ENCODE peak calls at places on chromosomes 6 and 20, in four cellular contexts. Y, Q, R and E are unnamed samples.

GRCh38 chr6:40308533-40309306 is 278.4 kb downstream of the LRFN2 start:
- DNase-seq in Y (peak; percentile 11), Q (peak; percentile 56), R (peak; percentile 77), E (peak; percentile 82)

GRCh38 chr6:42088101-42088591 is 37.8 kb downstream of the TAF8 start:
- DNase-seq in Y (no peak), Q (no peak), R (peak; percentile 40), E (no peak)

GRCh38 chr20:52210037-52210990 is 18.7 kb upstream of the ZFP64 start:
- DNase-seq in Y (no peak), Q (no peak), R (peak; percentile 90), E (no peak)

GRCh38 chr20:32285621-32286334 is 8.3 kb downstream of the KIF3B start:
- DNase-seq in Y (peak; percentile 84), Q (no peak), R (peak; percentile 87), E (no peak)

GRCh38 chr6:108941281-108941680 is 93.1 kb downstream of the ARMC2 start:
- DNase-seq in Y (no peak), Q (no peak), R (no peak), E (no peak)

GRCh38 chr20:41034239-41034638 is 5.6 kb downstream of the TOP1 start:
- DNase-seq in Y (no peak), Q (no peak), R (peak; percentile 83), E (no peak)

GRCh38 chr6:39017481-39017880 is 31.1 kb upstream of the GLP1R start:
- DNase-seq in Y (no peak), Q (no peak), R (no peak), E (no peak)

GRCh38 chr6:43915213-43915869 is 145.3 kb downstream of the VEGFA start:
- DNase-seq in Y (no peak), Q (no peak), R (no peak), E (no peak)

GRCh38 chr20:59596690-59597089 is 7.7 kb upstream of the PHACTR3 start:
- DNase-seq in Y (no peak), Q (no peak), R (no peak), E (no peak)

GRCh38 chr20:1897965-1898464 is 2.8 kb downstream of the SIRPA start:
- DNase-seq in Y (peak; percentile 57), Q (no peak), R (no peak), E (no peak)

GRCh38 chr20:33279261-33279910 is 3.6 kb upstream of the BPIFB1 start:
- DNase-seq in Y (no peak), Q (no peak), R (no peak), E (no peak)

GRCh38 chr6:129661478-129662405 is 48.2 kb downstream of the ARHGAP18 start:
- DNase-seq in Y (no peak), Q (peak; percentile 66), R (no peak), E (no peak)

GRCh38 chr6:13395272-13396237 is 67.2 kb upstream of the TBC1D7 start:
- DNase-seq in Y (no peak), Q (peak; percentile 59), R (peak; percentile 98), E (peak; percentile 51)

GRCh38 chr6:142819603-142820335 is 125.2 kb downstream of the HIVEP2 start:
- DNase-seq in Y (peak; percentile 90), Q (no peak), R (no peak), E (no peak)

GRCh38 chr6:15266423-15266996 is 20.6 kb downstream of the JARID2 start:
- DNase-seq in Y (no peak), Q (peak; percentile 82), R (peak; percentile 75), E (no peak)

GRCh38 chr20:36845288-36845969 is 30.5 kb upstream of the TLDC2 start:
- DNase-seq in Y (no peak), Q (no peak), R (no peak), E (no peak)

GRCh38 chr20:36802326-36803223 is 29.0 kb upstream of the DSN1 start:
- DNase-seq in Y (no peak), Q (no peak), R (no peak), E (no peak)

GRCh38 chr6:33428219-33428890 is 8.5 kb downstream of the SYNGAP1 start:
- DNase-seq in Y (no peak), Q (peak; percentile 79), R (peak; percentile 85), E (peak; percentile 57)

GRCh38 chr20:7656662-7657061 is 283.6 kb downstream of the HAO1 start:
- DNase-seq in Y (no peak), Q (no peak), R (no peak), E (no peak)

GRCh38 chr6:137872071-137872470 is 5.0 kb downstream of the TNFAIP3 start:
- DNase-seq in Y (no peak), Q (no peak), R (no peak), E (no peak)

GRCh38 chr20:63978319-63979220 is 872 bp downstream of the SAMD10 start:
- DNase-seq in Y (no peak), Q (peak; percentile 79), R (peak; percentile 86), E (peak; percentile 48)

GRCh38 chr6:63427951-63428350 is 108.2 kb upstream of the LGSN start:
- DNase-seq in Y (no peak), Q (no peak), R (no peak), E (no peak)

GRCh38 chr6:24546432-24546831 is 51.7 kb downstream of the ALDH5A1 start:
- DNase-seq in Y (no peak), Q (no peak), R (no peak), E (no peak)

GRCh38 chr20:16280219-16280618 is 293.0 kb downstream of the KIF16B start:
- DNase-seq in Y (no peak), Q (no peak), R (no peak), E (no peak)

GRCh38 chr20:36585410-36586125 is 12.2 kb downstream of the TGIF2 start:
- DNase-seq in Y (no peak), Q (no peak), R (no peak), E (no peak)

DNA sequence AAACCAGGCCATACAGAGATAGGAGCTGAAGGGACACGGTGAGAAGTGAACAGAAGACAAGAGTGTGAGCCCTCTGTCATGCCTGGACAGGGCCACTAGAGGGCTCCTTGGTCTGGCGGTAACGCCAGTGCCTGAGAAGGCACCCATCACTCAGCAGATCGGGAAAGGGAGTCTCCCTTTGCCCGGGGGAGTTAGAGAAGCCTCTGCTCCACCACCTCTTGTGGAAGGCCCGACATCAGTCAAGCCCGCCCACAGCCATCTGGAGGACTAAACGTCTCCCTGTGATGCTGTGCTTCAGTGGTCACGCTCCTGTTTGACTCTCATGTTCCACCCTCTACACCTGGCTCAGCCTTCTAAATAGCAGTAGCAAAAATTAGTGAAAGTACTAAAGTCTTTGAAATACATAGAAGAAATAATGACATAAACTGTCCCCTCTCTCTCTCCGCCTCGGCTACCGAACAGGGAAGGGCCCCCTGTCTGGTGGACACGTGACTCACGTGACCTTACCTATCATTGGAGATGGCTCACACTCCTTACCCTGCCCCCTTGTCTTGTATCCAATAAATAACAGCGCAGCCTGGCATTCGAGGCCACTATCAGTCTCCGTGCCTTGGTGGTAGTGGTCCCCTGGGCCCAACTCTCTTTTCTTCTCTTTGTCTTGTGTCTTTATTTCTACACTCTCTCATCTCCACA is 66.7 kb downstream of the RPP21 start:
- DNase-seq in Y (no peak), Q (peak; percentile 52), R (peak; percentile 76), E (no peak)
- TF ChIP-seq FOXM1 in Y (no peak), Q (no peak), R (no peak), E (no peak)

GRCh38 chr20:383889-384288 is 3.3 kb downstream of the TRIB3 start:
- DNase-seq in Y (no peak), Q (no peak), R (no peak), E (no peak)

GRCh38 chr20:378961-379336 is 1.6 kb upstream of the TRIB3 start:
- DNase-seq in Y (no peak), Q (no peak), R (no peak), E (no peak)

GRCh38 chr20:380763-381580 is 412 bp downstream of the TRIB3 start:
- DNase-seq in Y (no peak), Q (peak; percentile 86), R (peak; percentile 89), E (peak; percentile 67)

GRCh38 chr20:382291-383115 is 1.9 kb downstream of the TRIB3 start:
- DNase-seq in Y (no peak), Q (no peak), R (peak; percentile 30), E (no peak)

DNA sequence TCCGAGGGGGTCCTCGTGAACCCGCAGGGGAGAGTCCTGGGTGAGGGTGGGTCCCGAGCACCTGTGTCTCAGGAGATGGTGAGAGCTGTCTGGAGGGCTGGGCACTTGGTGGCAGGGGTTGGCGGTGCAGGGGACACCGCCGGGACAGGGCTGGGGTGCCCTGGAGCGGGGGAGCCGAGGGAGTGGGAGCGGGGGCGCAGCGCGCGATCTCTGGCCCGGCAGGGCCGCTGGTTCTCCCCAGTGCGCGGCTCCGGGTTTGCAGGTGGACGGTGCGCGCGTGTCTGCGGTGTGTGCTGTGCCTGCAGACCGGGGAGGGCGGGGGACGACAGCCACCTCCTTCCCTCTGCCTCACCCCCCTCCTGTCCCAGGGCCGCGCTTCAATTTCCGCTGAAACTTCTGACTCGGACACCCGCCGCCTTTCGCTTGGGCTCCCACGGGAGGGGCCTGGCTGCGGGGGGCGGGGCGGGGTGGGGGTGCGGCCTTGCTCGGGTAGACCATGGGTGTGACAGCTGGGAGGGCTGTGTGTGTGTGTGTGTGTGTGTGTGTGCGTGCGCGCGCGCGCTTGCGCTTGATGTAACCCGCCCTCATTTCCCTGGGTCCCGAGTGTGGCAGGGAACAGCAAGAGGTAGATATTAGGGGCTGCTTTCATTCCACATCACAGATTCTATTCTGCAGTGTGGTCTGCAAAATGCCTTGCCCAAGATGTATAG is 1.2 kb downstream of the TRIB3 start:
- DNase-seq in Y (peak; percentile 48), Q (peak; percentile 85), R (peak; percentile 88), E (peak; percentile 50)
- TF ChIP-seq FOXK2 in Y (no peak), Q (no peak), R (no peak), E (no peak)

DNA sequence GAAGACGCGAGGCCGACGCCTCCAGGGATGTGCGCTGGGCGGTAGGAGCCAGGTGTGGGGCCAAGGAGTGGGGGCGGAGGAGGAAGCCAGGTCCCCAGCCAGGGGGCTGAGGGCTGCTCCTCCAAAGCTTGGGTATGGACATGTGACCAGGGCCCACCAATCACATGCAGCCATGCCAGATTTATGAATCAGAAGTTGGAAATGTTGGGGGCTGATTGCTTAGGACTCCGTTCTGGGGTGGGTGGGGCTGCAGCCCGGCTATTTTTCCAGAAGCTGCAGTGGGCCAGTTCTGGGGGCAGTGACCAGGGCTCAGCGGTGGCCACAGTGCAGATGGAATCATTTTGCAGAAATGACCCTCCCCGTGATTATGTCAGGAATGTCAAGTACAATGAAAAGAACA is 96.0 kb downstream of the CEBPB start:
- DNase-seq in Y (no peak), Q (no peak), R (no peak), E (peak; percentile 48)
- TF ChIP-seq FOXM1 in Y (no peak), Q (no peak), R (no peak), E (no peak)

GRCh38 chr6:46734867-46735719 is at the start of gene PLA2G7:
- DNase-seq in Y (no peak), Q (no peak), R (no peak), E (peak; percentile 63)
- TF ChIP-seq FOXK2 in Y (no peak), Q (no peak), R (no peak), E (no peak)

GRCh38 chr6:111920581-111920980 is 47.3 kb upstream of the FYN start:
- DNase-seq in Y (no peak), Q (no peak), R (no peak), E (no peak)
- TF ChIP-seq FOXM1 in Y (no peak), Q (no peak), R (no peak), E (no peak)